ENCODE peak calls at places on chromosomes 13 and 19, in ten cellular contexts. J is non-pigmented ciliary epithelial cell; A is colonic mucosa; Y is GM13976; U is CD8-positive, alpha-beta T cell; E is psoas muscle; Z is suprapubic skin; R is NCI-H2029 treated with DMSO at 0.1 percent for 48 hours; O is GF-D8; L is left colon. F is an unnamed sample.

GRCh38 chr13:34764246-34764645 is 177.8 kb upstream of the NBEA start:
- DNase-seq in J (no peak), A (no peak), Y (no peak), U (no peak), E (no peak), Z (no peak), R (no peak), O (no peak), L (no peak), F (no peak)

GRCh38 chr13:113785051-113786010 is 26.3 kb downstream of the TMEM255B start:
- DNase-seq in J (no peak), A (no peak), Y (no peak), U (no peak), E (no peak), Z (no peak), R (peak), O (no peak), L (peak), F (peak)

GRCh38 chr19:10346509-10346908 is 7.1 kb upstream of the ICAM3 start:
- DNase-seq in J (no peak), A (no peak), Y (no peak), U (no peak), E (no peak), Z (no peak), R (no peak), O (peak), L (no peak), F (no peak)

GRCh38 chr19:45123440-45123850 is 30.5 kb downstream of the PPP1R37 start:
- DNase-seq in J (no peak), A (no peak), Y (no peak), U (no peak), E (no peak), Z (no peak), R (no peak), O (no peak), L (no peak), F (no peak)

GRCh38 chr19:47589824-47590223 is 16.9 kb upstream of the ZNF541 start:
- DNase-seq in J (no peak), A (no peak), Y (no peak), U (no peak), E (no peak), Z (no peak), R (no peak), O (no peak), L (no peak), F (no peak)

GRCh38 chr19:47124937-47125668 is 5.5 kb upstream of the SAE1 start:
- DNase-seq in J (no peak), A (no peak), Y (peak), U (peak), E (no peak), Z (no peak), R (peak), O (peak), L (no peak), F (no peak)

GRCh38 chr19:15280048-15280725 is 47.9 kb upstream of the EPHX3 start:
- DNase-seq in J (no peak), A (no peak), Y (no peak), U (no peak), E (peak), Z (no peak), R (no peak), O (no peak), L (no peak), F (no peak)

GRCh38 chr13:68190826-68191225 is 960.7 kb upstream of the PCDH9 start:
- DNase-seq in J (peak), A (no peak), Y (no peak), U (no peak), E (no peak), Z (no peak), R (no peak), O (no peak), L (no peak), F (no peak)

GRCh38 chr19:34082289-34083077 is 89.8 kb upstream of the LSM14A start:
- DNase-seq in J (no peak), A (no peak), Y (no peak), U (no peak), E (no peak), Z (no peak), R (no peak), O (no peak), L (no peak), F (no peak)

GRCh38 chr13:99796175-99796819 is 175.3 kb downstream of the ZIC5 start:
- DNase-seq in J (peak), A (peak), Y (peak), U (peak), E (no peak), Z (no peak), R (no peak), O (no peak), L (peak), F (no peak)

GRCh38 chr13:28654276-28654675 is 4.7 kb upstream of the POMP start:
- DNase-seq in J (no peak), A (no peak), Y (no peak), U (no peak), E (no peak), Z (no peak), R (no peak), O (no peak), L (no peak), F (no peak)

GRCh38 chr19:46134527-46134926 is 10.0 kb upstream of the IGFL3 start:
- DNase-seq in J (no peak), A (no peak), Y (no peak), U (no peak), E (no peak), Z (no peak), R (no peak), O (no peak), L (no peak), F (no peak)

GRCh38 chr19:16161848-16162247 is 11.5 kb downstream of the CIB3 start:
- DNase-seq in J (peak), A (no peak), Y (no peak), U (no peak), E (no peak), Z (no peak), R (no peak), O (no peak), L (no peak), F (no peak)

GRCh38 chr13:102011539-102011938 is 390.3 kb downstream of the FGF14 start:
- DNase-seq in J (no peak), A (no peak), Y (no peak), U (no peak), E (no peak), Z (no peak), R (no peak), O (no peak), L (no peak), F (no peak)

GRCh38 chr19:20078696-20079095 is 896 bp downstream of the ZNF90 start:
- DNase-seq in J (no peak), A (peak), Y (no peak), U (peak), E (no peak), Z (peak), R (peak), O (peak), L (peak), F (no peak)

GRCh38 chr13:82688400-82688999 is 1193.8 kb downstream of the SLITRK1 start:
- DNase-seq in J (no peak), A (no peak), Y (no peak), U (no peak), E (no peak), Z (no peak), R (no peak), O (no peak), L (no peak), F (no peak)

GRCh38 chr19:29263305-29264080 is 50.5 kb upstream of the UQCRFS1 start:
- DNase-seq in J (no peak), A (peak), Y (peak), U (peak), E (peak), Z (no peak), R (no peak), O (no peak), L (peak), F (peak)

GRCh38 chr13:106477303-106477702 is 58.2 kb downstream of the EFNB2 start:
- DNase-seq in J (no peak), A (peak), Y (no peak), U (no peak), E (no peak), Z (no peak), R (no peak), O (no peak), L (peak), F (no peak)

GRCh38 chr19:54554896-54555295 is 18.7 kb upstream of the LILRA2 start:
- DNase-seq in J (no peak), A (no peak), Y (no peak), U (no peak), E (no peak), Z (no peak), R (no peak), O (no peak), L (no peak), F (no peak)

GRCh38 chr19:52492991-52493470 is 34.4 kb upstream of the ZNF808 start:
- DNase-seq in J (no peak), A (no peak), Y (peak), U (no peak), E (no peak), Z (no peak), R (no peak), O (no peak), L (no peak), F (no peak)